ENCODE peak calls at places on chromosomes 5 and 9, in four cellular contexts. One of them, this sample, is unnamed.

GRCh38 chr5:25669645-25670401 is 1025.0 kb upstream of the CDH10 start:
- DNase-seq in effector memory CD4-positive, alpha-beta T cell: no peak
- DNase-seq in astrocyte: no peak
- DNase-seq in ovary: no peak
- DNase-seq in this sample: no peak

GRCh38 chr9:99497641-99498040 is 275.6 kb downstream of the SEC61B start:
- DNase-seq in effector memory CD4-positive, alpha-beta T cell: no peak
- DNase-seq in ovary: no peak
- DNase-seq in astrocyte: no peak
- DNase-seq in this sample: peak; percentile 45

GRCh38 chr5:160188151-160188967 is 40.9 kb upstream of the FABP6 start:
- DNase-seq in effector memory CD4-positive, alpha-beta T cell: no peak
- DNase-seq in astrocyte: peak; percentile 85
- DNase-seq in ovary: peak; percentile 79
- DNase-seq in this sample: no peak

GRCh38 chr5:73111536-73111935 is 8.8 kb upstream of the TMEM171 start:
- DNase-seq in ovary: no peak
- DNase-seq in effector memory CD4-positive, alpha-beta T cell: no peak
- DNase-seq in astrocyte: no peak
- DNase-seq in this sample: no peak

GRCh38 chr5:137022725-137023124 is 476.4 kb downstream of the SPOCK1 start:
- DNase-seq in effector memory CD4-positive, alpha-beta T cell: no peak
- DNase-seq in ovary: no peak
- DNase-seq in astrocyte: no peak
- DNase-seq in this sample: no peak

GRCh38 chr9:137128158-137129088 is 10.5 kb upstream of the GRIN1 start:
- DNase-seq in astrocyte: no peak
- DNase-seq in effector memory CD4-positive, alpha-beta T cell: no peak
- DNase-seq in ovary: no peak
- DNase-seq in this sample: no peak

GRCh38 chr9:69173891-69174644 is at the start of gene TJP2:
- DNase-seq in ovary: peak; percentile 81
- DNase-seq in astrocyte: peak; percentile 66
- DNase-seq in effector memory CD4-positive, alpha-beta T cell: no peak
- DNase-seq in this sample: peak; percentile 84

GRCh38 chr9:125432715-125433385 is 171.2 kb downstream of the GAPVD1 start:
- DNase-seq in ovary: peak; percentile 17
- DNase-seq in effector memory CD4-positive, alpha-beta T cell: no peak
- DNase-seq in astrocyte: no peak
- DNase-seq in this sample: no peak

GRCh38 chr5:112757468-112758208 is 20.0 kb downstream of the APC start:
- DNase-seq in astrocyte: peak; percentile 39
- DNase-seq in effector memory CD4-positive, alpha-beta T cell: no peak
- DNase-seq in ovary: no peak
- DNase-seq in this sample: peak; percentile 34

GRCh38 chr5:76657091-76657490 is 33.9 kb upstream of the F2RL2 start:
- DNase-seq in ovary: no peak
- DNase-seq in effector memory CD4-positive, alpha-beta T cell: no peak
- DNase-seq in astrocyte: no peak
- DNase-seq in this sample: no peak

GRCh38 chr9:90299963-90300362 is 342.7 kb downstream of the DIRAS2 start:
- DNase-seq in ovary: no peak
- DNase-seq in effector memory CD4-positive, alpha-beta T cell: no peak
- DNase-seq in astrocyte: no peak
- DNase-seq in this sample: no peak

GRCh38 chr5:65539827-65540226 is 23.1 kb downstream of the CENPK start:
- DNase-seq in effector memory CD4-positive, alpha-beta T cell: no peak
- DNase-seq in astrocyte: peak; percentile 16
- DNase-seq in ovary: no peak
- DNase-seq in this sample: peak; percentile 67

GRCh38 chr5:10762178-10762775 is 1.2 kb upstream of the DAP start:
- DNase-seq in ovary: peak; percentile 40
- DNase-seq in effector memory CD4-positive, alpha-beta T cell: no peak
- DNase-seq in astrocyte: no peak
- DNase-seq in this sample: no peak

GRCh38 chr5:133232911-133233310 is 181.1 kb downstream of the HSPA4 start:
- DNase-seq in ovary: no peak
- DNase-seq in effector memory CD4-positive, alpha-beta T cell: no peak
- DNase-seq in astrocyte: no peak
- DNase-seq in this sample: no peak

GRCh38 chr5:35877655-35878054 is 21.0 kb downstream of the IL7R start:
- DNase-seq in ovary: no peak
- DNase-seq in effector memory CD4-positive, alpha-beta T cell: no peak
- DNase-seq in astrocyte: peak; percentile 67
- DNase-seq in this sample: no peak

GRCh38 chr5:53032188-53032587 is 43.0 kb downstream of the ITGA2 start:
- DNase-seq in ovary: no peak
- DNase-seq in astrocyte: no peak
- DNase-seq in effector memory CD4-positive, alpha-beta T cell: no peak
- DNase-seq in this sample: no peak

GRCh38 chr5:88355490-88356050 is 86.9 kb upstream of the TMEM161B start:
- DNase-seq in astrocyte: no peak
- DNase-seq in effector memory CD4-positive, alpha-beta T cell: no peak
- DNase-seq in ovary: no peak
- DNase-seq in this sample: no peak

GRCh38 chr5:136042665-136043121 is 13.9 kb downstream of the TGFBI start:
- DNase-seq in ovary: no peak
- DNase-seq in effector memory CD4-positive, alpha-beta T cell: no peak
- DNase-seq in astrocyte: peak; percentile 74
- DNase-seq in this sample: no peak

GRCh38 chr5:19874811-19875210 is 113.2 kb downstream of the CDH18 start:
- DNase-seq in effector memory CD4-positive, alpha-beta T cell: no peak
- DNase-seq in ovary: no peak
- DNase-seq in astrocyte: no peak
- DNase-seq in this sample: no peak

GRCh38 chr9:7354704-7355103 is 444.9 kb downstream of the DMAC1 start:
- DNase-seq in effector memory CD4-positive, alpha-beta T cell: no peak
- DNase-seq in astrocyte: no peak
- DNase-seq in ovary: no peak
- DNase-seq in this sample: no peak

GRCh38 chr9:121581775-121582600 is 69.4 kb upstream of the DAB2IP start:
- DNase-seq in effector memory CD4-positive, alpha-beta T cell: no peak
- DNase-seq in ovary: no peak
- DNase-seq in astrocyte: no peak
- DNase-seq in this sample: no peak

GRCh38 chr5:121624035-121624434 is 227.6 kb upstream of the FTMT start:
- DNase-seq in astrocyte: no peak
- DNase-seq in ovary: no peak
- DNase-seq in effector memory CD4-positive, alpha-beta T cell: no peak
- DNase-seq in this sample: no peak

GRCh38 chr9:35193762-35194161 is 32.0 kb downstream of the UNC13B start:
- DNase-seq in effector memory CD4-positive, alpha-beta T cell: no peak
- DNase-seq in ovary: no peak
- DNase-seq in astrocyte: no peak
- DNase-seq in this sample: no peak

GRCh38 chr9:135978650-135979461 is 17.7 kb upstream of the UBAC1 start:
- DNase-seq in astrocyte: no peak
- DNase-seq in ovary: no peak
- DNase-seq in effector memory CD4-positive, alpha-beta T cell: peak; percentile 28
- DNase-seq in this sample: no peak

GRCh38 chr9:113219972-113220371 is 1.1 kb downstream of the FKBP15 start:
- DNase-seq in ovary: no peak
- DNase-seq in astrocyte: peak; percentile 88
- DNase-seq in effector memory CD4-positive, alpha-beta T cell: no peak
- DNase-seq in this sample: peak; percentile 56

GRCh38 chr5:22521521-22521920 is 331.6 kb downstream of the CDH12 start:
- DNase-seq in ovary: no peak
- DNase-seq in astrocyte: peak; percentile 8
- DNase-seq in effector memory CD4-positive, alpha-beta T cell: no peak
- DNase-seq in this sample: no peak

GRCh38 chr5:2175842-2176404 is 293.2 kb upstream of the IRX4 start:
- DNase-seq in effector memory CD4-positive, alpha-beta T cell: no peak
- DNase-seq in ovary: no peak
- DNase-seq in astrocyte: no peak
- DNase-seq in this sample: no peak

GRCh38 chr9:137065336-137065967 is 4.9 kb downstream of the SAPCD2 start:
- DNase-seq in effector memory CD4-positive, alpha-beta T cell: no peak
- DNase-seq in astrocyte: no peak
- DNase-seq in ovary: no peak
- DNase-seq in this sample: no peak

GRCh38 chr5:132081458-132081857 is 7.9 kb downstream of the CSF2 start:
- DNase-seq in effector memory CD4-positive, alpha-beta T cell: no peak
- DNase-seq in astrocyte: no peak
- DNase-seq in ovary: no peak
- DNase-seq in this sample: no peak

GRCh38 chr5:116476903-116477537 is 97.6 kb downstream of the SEMA6A start:
- DNase-seq in ovary: no peak
- DNase-seq in astrocyte: no peak
- DNase-seq in effector memory CD4-positive, alpha-beta T cell: no peak
- DNase-seq in this sample: no peak

GRCh38 chr9:110047232-110047954 is 160.6 kb downstream of the C9orf152 start:
- DNase-seq in ovary: no peak
- DNase-seq in effector memory CD4-positive, alpha-beta T cell: no peak
- DNase-seq in astrocyte: no peak
- DNase-seq in this sample: no peak

GRCh38 chr9:38263534-38263933 is 129.0 kb upstream of the ALDH1B1 start:
- DNase-seq in ovary: no peak
- DNase-seq in effector memory CD4-positive, alpha-beta T cell: no peak
- DNase-seq in astrocyte: peak; percentile 16
- DNase-seq in this sample: peak; percentile 31

GRCh38 chr9:134707031-134707680 is 65.6 kb downstream of the COL5A1 start:
- DNase-seq in ovary: peak; percentile 89
- DNase-seq in effector memory CD4-positive, alpha-beta T cell: no peak
- DNase-seq in astrocyte: peak; percentile 62
- DNase-seq in this sample: no peak

GRCh38 chr5:51582871-51583384 is 199.7 kb downstream of the ISL1 start:
- DNase-seq in effector memory CD4-positive, alpha-beta T cell: no peak
- DNase-seq in astrocyte: no peak
- DNase-seq in ovary: no peak
- DNase-seq in this sample: no peak

GRCh38 chr9:77672183-77672582 is 24.1 kb upstream of the GNA14 start:
- DNase-seq in ovary: no peak
- DNase-seq in astrocyte: no peak
- DNase-seq in effector memory CD4-positive, alpha-beta T cell: no peak
- DNase-seq in this sample: no peak
- H3K27ac ChIP-seq in ovary: no peak overlapping the region
- H3K27ac ChIP-seq in astrocyte: no peak overlapping the region
- H3K27ac ChIP-seq in effector memory CD4-positive, alpha-beta T cell: no peak overlapping the region
- H3K27ac ChIP-seq in this sample: no peak overlapping the region

DNA sequence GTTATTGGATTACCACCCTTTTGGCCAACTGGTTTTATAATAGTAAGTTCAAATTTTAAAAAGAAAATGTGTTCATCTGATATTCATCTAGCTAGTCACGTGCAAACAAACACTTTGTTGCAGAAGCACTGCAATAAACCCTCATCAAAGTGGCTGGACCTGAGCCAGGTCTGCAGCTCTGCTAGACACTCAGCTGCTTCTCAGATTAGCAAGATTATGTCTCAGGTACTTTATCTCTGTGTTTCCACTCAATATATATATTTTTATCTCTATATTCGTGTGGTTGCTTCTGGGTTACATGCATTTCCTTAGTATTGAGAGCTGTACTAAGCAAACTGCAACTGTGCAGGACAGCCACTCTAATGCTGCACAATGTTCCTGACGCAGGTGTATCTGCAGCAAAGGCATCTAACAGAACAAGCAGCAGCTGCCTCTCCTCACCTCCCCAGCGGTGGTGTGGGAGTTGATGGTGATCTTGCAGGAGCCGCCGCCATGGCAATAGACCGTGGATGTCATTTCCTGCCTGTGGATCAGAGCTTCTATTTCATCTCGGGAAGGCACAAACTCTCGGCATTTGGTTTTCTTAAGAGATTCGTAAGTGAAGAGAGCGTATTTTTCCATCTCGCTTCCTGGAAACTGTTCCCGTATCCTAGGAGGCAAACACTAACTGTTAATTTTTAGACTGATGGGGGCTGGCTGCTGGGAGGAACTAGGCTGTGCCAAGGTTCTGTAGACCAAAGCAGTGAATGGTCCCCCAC is 56.6 kb upstream of the RETREG1 start:
- DNase-seq in astrocyte: no peak
- DNase-seq in effector memory CD4-positive, alpha-beta T cell: no peak
- DNase-seq in ovary: no peak
- DNase-seq in this sample: no peak
- H3K4me1 ChIP-seq in astrocyte: no peaks in the 10 kb centered on the region
- H3K4me1 ChIP-seq in effector memory CD4-positive, alpha-beta T cell: no peaks in the 10 kb centered on the region
- H3K4me1 ChIP-seq in ovary: peaks cover 6% of the 10 kb centered on the region
- H3K4me1 ChIP-seq in this sample: peaks cover 7% of the 10 kb centered on the region

GRCh38 chr9:33815781-33816180 is 1.2 kb upstream of the UBE2R2 start:
- DNase-seq in astrocyte: no peak
- DNase-seq in ovary: peak; percentile 31
- DNase-seq in effector memory CD4-positive, alpha-beta T cell: no peak
- DNase-seq in this sample: no peak
- H3K27ac ChIP-seq in astrocyte: peak overlapping the region; percentile 96
- H3K27ac ChIP-seq in ovary: peak overlapping the region; percentile 100
- H3K27ac ChIP-seq in effector memory CD4-positive, alpha-beta T cell: peak overlapping the region; percentile 98
- H3K27ac ChIP-seq in this sample: peak overlapping the region; percentile 88

GRCh38 chr5:180802325-180803180 is at the start of gene MGAT1:
- DNase-seq in ovary: peak; percentile 90
- DNase-seq in astrocyte: peak; percentile 59
- DNase-seq in effector memory CD4-positive, alpha-beta T cell: peak; percentile 55
- DNase-seq in this sample: peak; percentile 66
- H3K4me1 ChIP-seq in ovary: peaks cover 49% of the 10 kb centered on the region
- H3K4me1 ChIP-seq in astrocyte: peaks cover 41% of the 10 kb centered on the region
- H3K4me1 ChIP-seq in effector memory CD4-positive, alpha-beta T cell: peaks cover 82% of the 10 kb centered on the region
- H3K4me1 ChIP-seq in this sample: peaks cover 74% of the 10 kb centered on the region

GRCh38 chr5:82073179-82073578 is 101.4 kb downstream of the ATG10 start:
- DNase-seq in effector memory CD4-positive, alpha-beta T cell: no peak
- DNase-seq in ovary: no peak
- DNase-seq in astrocyte: peak; percentile 48
- DNase-seq in this sample: no peak
- H3K27ac ChIP-seq in effector memory CD4-positive, alpha-beta T cell: no peak overlapping the region
- H3K27ac ChIP-seq in ovary: no peak overlapping the region
- H3K27ac ChIP-seq in astrocyte: no peak overlapping the region
- H3K27ac ChIP-seq in this sample: no peak overlapping the region